ENCODE peak calls at places on chromosomes 3 and 15, in nine cellular contexts. N, K, G, F, S, W, I, A and B are unnamed samples. For H3K36me3, the result is how much of the 10 kb centered on the place peaks cover.

GRCh38 chr3:186923241-186923640 is 7.1 kb upstream of the ST6GAL1 start:
- DNase-seq in W (no peak), N (no peak), A (no peak), I (no peak), F (no peak), S (no peak), K (no peak), G (no peak), B (no peak)

GRCh38 chr15:44729394-44729913 is 6.9 kb upstream of the TRIM69 start:
- DNase-seq in G (no peak), S (no peak), A (peak), F (no peak), W (no peak), N (no peak), K (no peak), I (no peak), B (peak)

GRCh38 chr3:69827127-69827526 is 87.9 kb downstream of the MITF start:
- DNase-seq in F (no peak), G (no peak), K (no peak), N (no peak), A (no peak), W (no peak), S (no peak), I (no peak), B (no peak)

GRCh38 chr15:83919319-83919830 is 265.5 kb downstream of the ADAMTSL3 start:
- DNase-seq in A (no peak), K (no peak), F (no peak), G (no peak), N (no peak), W (no peak), I (peak), S (no peak), B (no peak)

GRCh38 chr15:94100814-94101213 is 130.5 kb upstream of the MCTP2 start:
- DNase-seq in S (no peak), G (no peak), N (no peak), K (no peak), F (no peak), I (no peak), W (no peak), A (no peak), B (no peak)

GRCh38 chr3:18087963-18088362 is 337.2 kb downstream of the SATB1 start:
- DNase-seq in W (no peak), N (no peak), K (no peak), F (no peak), I (no peak), G (no peak), A (no peak), S (no peak), B (no peak)

GRCh38 chr15:82298520-82298919 is 35.9 kb downstream of the SAXO2 start:
- DNase-seq in G (peak), I (no peak), A (no peak), N (no peak), K (no peak), S (no peak), F (peak), W (no peak), B (peak)

GRCh38 chr3:41328916-41329315 is 129.6 kb downstream of the CTNNB1 start:
- DNase-seq in I (no peak), K (no peak), N (no peak), F (no peak), W (no peak), S (no peak), A (no peak), G (no peak), B (no peak)

GRCh38 chr3:12759097-12759679 is at the start of gene TMEM40:
- DNase-seq in I (no peak), F (no peak), N (peak), W (peak), S (peak), K (no peak), A (no peak), G (no peak), B (no peak)

GRCh38 chr3:175392653-175393052 is 533.5 kb downstream of the NAALADL2 start:
- DNase-seq in W (no peak), N (no peak), G (no peak), K (no peak), A (no peak), S (no peak), I (no peak), F (no peak), B (no peak)

GRCh38 chr3:58101499-58102370 is 93.5 kb downstream of the FLNB start:
- DNase-seq in W (peak), A (no peak), K (no peak), N (no peak), S (no peak), G (no peak), I (no peak), F (no peak), B (no peak)

GRCh38 chr15:60485365-60485764 is 6.4 kb upstream of the ICE2 start:
- DNase-seq in S (no peak), W (no peak), A (no peak), N (no peak), G (no peak), K (no peak), I (no peak), F (no peak), B (no peak)

GRCh38 chr3:183296944-183297343 is 43.9 kb downstream of the B3GNT5 start:
- DNase-seq in A (no peak), S (no peak), I (no peak), K (no peak), F (no peak), N (no peak), W (no peak), G (no peak), B (no peak)

GRCh38 chr3:117928836-117929235 is 1105.8 kb downstream of the IGSF11 start:
- DNase-seq in W (no peak), N (no peak), F (no peak), A (no peak), I (no peak), G (no peak), K (no peak), S (no peak), B (no peak)

GRCh38 chr3:63706321-63707085 is 54.0 kb downstream of the SNTN start:
- DNase-seq in A (no peak), N (no peak), F (no peak), K (no peak), S (peak), W (peak), I (no peak), G (no peak), B (no peak)

GRCh38 chr3:64578384-64578783 is 109.4 kb downstream of the ADAMTS9 start:
- DNase-seq in F (no peak), K (no peak), S (no peak), W (no peak), I (no peak), A (no peak), G (no peak), N (no peak), B (no peak)

GRCh38 chr3:129644836-129645235 is 38.4 kb upstream of the PLXND1 start:
- DNase-seq in F (no peak), A (no peak), N (no peak), K (no peak), W (peak), S (no peak), I (no peak), G (no peak), B (no peak)

GRCh38 chr3:14324224-14324944 is 78.0 kb upstream of the SLC6A6 start:
- DNase-seq in I (no peak), G (no peak), S (peak), N (peak), K (no peak), F (no peak), W (peak), A (no peak), B (no peak)

GRCh38 chr3:132660056-132660744 is at the start of gene UBA5:
- DNase-seq in S (no peak), W (peak), F (peak), N (peak), K (no peak), A (peak), G (peak), I (peak), B (peak)

GRCh38 chr3:81086348-81086747 is 675.1 kb downstream of the GBE1 start:
- DNase-seq in N (no peak), I (no peak), F (no peak), S (no peak), W (no peak), K (no peak), A (no peak), G (no peak), B (no peak)

GRCh38 chr3:44400771-44401170 is 62.2 kb downstream of the TCAIM start:
- DNase-seq in S (no peak), F (no peak), W (no peak), K (no peak), A (no peak), G (no peak), N (no peak), I (no peak), B (no peak)

GRCh38 chr15:29920515-29920914 is 98.2 kb upstream of the TJP1 start:
- DNase-seq in S (peak), G (no peak), A (no peak), I (no peak), W (peak), F (peak), K (no peak), N (peak), B (no peak)

GRCh38 chr15:66939016-66939415 is 126.4 kb upstream of the SMAD3 start:
- DNase-seq in A (no peak), F (no peak), S (no peak), W (no peak), N (no peak), I (no peak), K (no peak), G (no peak), B (no peak)

GRCh38 chr15:32849769-32850668 is 132.2 kb downstream of the GREM1 start:
- DNase-seq in N (no peak), K (no peak), F (no peak), S (peak), W (peak), A (no peak), I (no peak), G (no peak), B (no peak)

GRCh38 chr3:184635126-184635525 is 73.5 kb downstream of the EPHB3 start:
- DNase-seq in K (no peak), S (no peak), G (no peak), N (no peak), W (no peak), I (no peak), A (no peak), F (no peak), B (no peak)

GRCh38 chr3:176650478-176650877 is 546.8 kb downstream of the TBL1XR1 start:
- DNase-seq in F (no peak), S (no peak), G (no peak), N (no peak), W (peak), I (no peak), K (no peak), A (no peak), B (no peak)

GRCh38 chr3:4850211-4850927 is 128.9 kb upstream of the BHLHE40 start:
- DNase-seq in I (peak), W (no peak), K (no peak), G (no peak), S (no peak), A (no peak), F (no peak), N (no peak), B (no peak)

GRCh38 chr3:149343951-149344350 is 10.5 kb upstream of the TM4SF18 start:
- DNase-seq in S (no peak), N (no peak), I (no peak), F (no peak), G (no peak), A (peak), W (no peak), K (no peak), B (no peak)

GRCh38 chr3:126153695-126154360 is 26.6 kb downstream of the ALDH1L1 start:
- DNase-seq in N (no peak), I (no peak), A (no peak), S (no peak), G (no peak), K (no peak), W (no peak), F (no peak), B (no peak)

GRCh38 chr3:46097691-46098241 is 70.5 kb upstream of the XCR1 start:
- DNase-seq in I (no peak), G (no peak), N (no peak), F (peak), K (no peak), S (no peak), W (no peak), A (peak), B (no peak)

DNA sequence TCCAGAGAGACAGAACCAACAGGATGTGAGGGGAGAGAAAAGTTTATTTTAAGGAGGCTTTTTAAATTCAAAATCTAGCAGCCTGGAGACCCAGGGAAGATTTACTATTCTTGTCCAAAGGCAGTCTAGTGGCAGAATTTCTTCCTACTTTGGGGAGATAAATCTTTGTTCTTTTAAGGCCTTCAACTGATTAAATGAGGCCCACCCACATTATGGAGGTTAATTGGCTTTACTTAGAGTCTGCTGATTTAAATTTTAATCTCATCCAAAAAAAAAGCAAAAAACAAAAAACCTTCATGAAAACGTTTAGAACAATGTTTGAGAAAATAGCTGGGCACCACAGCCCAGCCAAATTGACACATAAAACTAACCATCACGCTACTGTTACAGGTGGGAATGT is 41.3 kb downstream of the TMOD3 start:
- DNase-seq in G (no peak), W (no peak), K (no peak), A (no peak), S (no peak), F (no peak), N (no peak), I (no peak), B (no peak)
- H3K4me3 ChIP-seq in G (no peak), W (no peak), K (no peak), A (no peak), S (no peak), F (no peak), N (no peak), I (no peak), B (no peak)

GRCh38 chr15:34039180-34039486 is at the start of gene AVEN:
- DNase-seq in I (no peak), F (no peak), G (no peak), A (no peak), K (no peak), N (no peak), W (no peak), S (no peak), B (no peak)

GRCh38 chr15:34039506-34040123 is 611 bp upstream of the AVEN start:
- DNase-seq in K (no peak), I (peak), S (no peak), A (peak), W (no peak), G (no peak), N (no peak), F (peak), B (peak)

GRCh38 chr15:34043391-34043790 is 4.4 kb upstream of the AVEN start:
- DNase-seq in S (no peak), K (no peak), G (no peak), W (peak), I (no peak), F (no peak), N (no peak), A (no peak), B (no peak)

GRCh38 chr15:34038404-34039179 is 412 bp downstream of the AVEN start:
- DNase-seq in N (no peak), I (no peak), G (peak), S (no peak), W (peak), K (peak), F (peak), A (peak), B (peak)

GRCh38 chr15:34038023-34038403 is 991 bp downstream of the AVEN start:
- DNase-seq in F (peak), G (no peak), W (no peak), K (no peak), I (no peak), N (no peak), S (no peak), A (no peak), B (no peak)
- H3K27ac ChIP-seq in F (peak), G (peak), W (no peak), K (peak), I (peak), N (peak), S (peak), A (peak), B (peak)

GRCh38 chr3:51391075-51391565 is at the start of gene RBM15B:
- DNase-seq in K (peak), F (peak), W (peak), N (peak), I (peak), A (peak), S (peak), G (peak), B (peak)
- H3K36me3 ChIP-seq in K (half or more), F (under half), W (half or more), N (half or more), I (under half), A (half or more), S (half or more), G (under half), B (half or more)

DNA sequence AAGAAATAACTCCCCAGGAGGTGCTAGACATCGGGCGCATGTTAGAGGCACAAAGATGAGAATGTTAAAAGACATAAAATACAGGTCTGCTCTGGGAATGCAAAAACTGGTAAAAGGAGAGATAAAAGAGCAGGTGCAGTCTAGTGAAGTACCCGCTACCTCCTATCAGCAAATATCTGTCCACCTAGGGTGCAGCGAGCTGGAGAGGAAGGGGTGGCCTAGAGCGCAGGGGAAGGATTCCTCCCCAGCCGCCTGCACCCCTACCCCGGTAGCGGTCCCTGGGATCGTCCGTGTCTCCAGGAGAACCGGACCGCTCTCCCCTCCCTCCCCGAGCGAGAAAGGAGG is 230 bp upstream of the ZNF662 start:
- DNase-seq in A (no peak), K (no peak), F (no peak), G (no peak), I (no peak), W (no peak), S (no peak), N (no peak), B (no peak)
- H3K4me3 ChIP-seq in A (no peak), K (no peak), F (peak), G (no peak), I (no peak), W (no peak), S (peak), N (no peak), B (no peak)

GRCh38 chr3:185655426-185656320 is 69.6 kb downstream of the SENP2 start:
- DNase-seq in A (no peak), W (no peak), G (no peak), F (no peak), S (no peak), N (no peak), K (no peak), I (no peak), B (no peak)

GRCh38 chr3:185653949-185654757 is 68.1 kb downstream of the SENP2 start:
- DNase-seq in S (no peak), I (no peak), F (no peak), K (no peak), W (peak), N (no peak), G (no peak), A (no peak), B (no peak)

GRCh38 chr3:185657211-185657610 is 71.1 kb downstream of the SENP2 start:
- DNase-seq in F (no peak), S (no peak), W (no peak), A (no peak), I (no peak), K (no peak), G (no peak), N (no peak), B (no peak)

GRCh38 chr3:185656321-185656840 is 70.3 kb downstream of the SENP2 start:
- DNase-seq in F (no peak), N (no peak), W (peak), G (no peak), K (no peak), I (no peak), A (no peak), S (peak), B (no peak)

DNA sequence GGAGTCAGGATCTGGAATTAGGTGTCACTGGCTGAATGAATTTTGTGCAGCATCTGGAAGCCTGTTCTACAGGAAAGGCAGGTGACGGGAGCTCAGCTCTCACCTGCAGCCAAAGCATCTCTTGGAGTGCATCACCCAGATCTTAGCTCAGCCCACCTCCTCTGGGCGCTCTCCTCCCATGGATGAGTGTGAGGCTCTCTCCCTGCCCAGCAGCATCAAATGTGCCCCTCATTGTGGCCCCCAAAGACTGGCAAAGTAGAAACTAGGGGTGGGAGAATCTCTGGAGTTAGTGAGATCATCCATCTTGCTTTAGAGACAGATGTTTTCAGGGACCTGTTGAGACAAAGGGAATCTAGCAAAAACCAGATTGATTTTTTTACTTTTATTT is 68.7 kb downstream of the SENP2 start:
- DNase-seq in S (no peak), F (no peak), W (peak), A (no peak), G (no peak), I (no peak), K (no peak), N (no peak), B (no peak)
- H3K27ac ChIP-seq in S (no peak), F (no peak), W (no peak), A (no peak), G (no peak), I (no peak), K (no peak), N (no peak), B (no peak)

GRCh38 chr3:124652009-124652408 is 78.2 kb upstream of the UMPS start:
- DNase-seq in S (no peak), I (no peak), K (no peak), F (no peak), N (no peak), A (no peak), G (no peak), W (no peak), B (no peak)

GRCh38 chr3:124653071-124653470 is 77.2 kb upstream of the UMPS start:
- DNase-seq in A (no peak), F (no peak), S (no peak), K (no peak), N (no peak), W (no peak), I (no peak), G (no peak), B (no peak)

GRCh38 chr3:124654470-124654845 is 75.8 kb upstream of the UMPS start:
- DNase-seq in I (no peak), W (no peak), K (no peak), N (no peak), A (no peak), S (no peak), G (no peak), F (peak), B (no peak)

GRCh38 chr3:124656531-124656930 is 73.7 kb upstream of the UMPS start:
- DNase-seq in A (no peak), G (no peak), I (no peak), N (no peak), W (no peak), K (no peak), F (no peak), S (no peak), B (no peak)

GRCh38 chr3:124653788-124654469 is 76.3 kb upstream of the UMPS start:
- DNase-seq in F (no peak), N (no peak), G (no peak), W (no peak), I (no peak), A (no peak), S (no peak), K (no peak), B (no peak)
- H3K36me3 ChIP-seq in F (under half), N (under half), G (under half), W (under half), I (under half), A (under half), S (under half), K (under half), B (under half)

DNA sequence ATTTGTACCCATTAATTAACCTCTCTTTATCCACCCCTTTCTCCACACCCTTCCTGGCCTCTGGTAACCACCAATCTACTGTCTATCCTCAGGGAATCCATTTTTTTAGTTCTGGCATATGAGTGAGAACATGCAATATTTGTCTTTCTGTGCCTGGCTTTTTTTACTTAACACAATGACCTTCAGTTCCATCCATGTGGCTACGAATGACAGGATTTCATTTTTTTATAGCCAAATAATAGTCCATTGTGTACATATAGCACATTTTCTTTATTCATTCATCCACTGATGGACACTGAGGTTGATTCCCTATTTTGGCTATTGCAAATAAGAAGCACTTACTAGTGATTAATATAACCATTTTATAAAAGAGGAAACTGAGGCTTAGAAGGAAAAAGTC is 109.9 kb upstream of the NANOGP8 start:
- DNase-seq in I (no peak), F (no peak), W (no peak), A (no peak), G (no peak), K (no peak), N (no peak), S (no peak), B (no peak)
- H3K4me3 ChIP-seq in I (no peak), F (no peak), W (no peak), A (no peak), G (no peak), K (no peak), N (no peak), S (no peak), B (no peak)